ENCODE peak calls at places on chromosomes 12 and 14, in seven cellular contexts. Z is heart left ventricle; H is astrocyte; O is pancreas; U is effector memory CD4-positive, alpha-beta T cell; W is breast epithelium; E is cardiac muscle cell. B is an unnamed sample. For H3K4me1 and H3K36me3, the result is how much of the 10 kb centered on the place peaks cover.

GRCh38 chr12:34402899-34403705 is 380.8 kb downstream of the ALG10 start:
- DNase-seq in Z (peak), H (no peak), O (peak), U (no peak), W (peak), E (no peak), B (peak)

GRCh38 chr14:31059152-31059924 is 33.2 kb upstream of the STRN3 start:
- DNase-seq in Z (peak), H (peak), O (peak), U (no peak), W (no peak), E (peak), B (peak)

GRCh38 chr12:120468271-120468845 is 1.2 kb downstream of the SRSF9 start:
- DNase-seq in Z (no peak), H (peak), O (peak), U (no peak), W (no peak), E (peak), B (peak)

GRCh38 chr12:128623748-128624147 is 200.0 kb downstream of the SLC15A4 start:
- DNase-seq in Z (no peak), H (no peak), O (no peak), U (no peak), W (no peak), E (no peak), B (no peak)

GRCh38 chr12:128810182-128811127 is 13.3 kb downstream of the SLC15A4 start:
- DNase-seq in Z (peak), H (no peak), O (no peak), U (no peak), W (no peak), E (no peak), B (peak)

GRCh38 chr12:42094277-42094676 is 50.4 kb downstream of the GXYLT1 start:
- DNase-seq in Z (no peak), H (peak), O (no peak), U (peak), W (no peak), E (peak), B (no peak)

GRCh38 chr12:90543393-90543792 is 411.6 kb downstream of the CCER1 start:
- DNase-seq in Z (no peak), H (peak), O (no peak), U (no peak), W (no peak), E (peak), B (no peak)

GRCh38 chr12:96720363-96720705 is 186.7 kb upstream of the NEDD1 start:
- DNase-seq in Z (no peak), H (no peak), O (peak), U (no peak), W (no peak), E (peak), B (no peak)

GRCh38 chr14:105056303-105056831 is 8.9 kb downstream of the GPR132 start:
- DNase-seq in Z (no peak), H (no peak), O (no peak), U (no peak), W (no peak), E (no peak), B (no peak)

DNA sequence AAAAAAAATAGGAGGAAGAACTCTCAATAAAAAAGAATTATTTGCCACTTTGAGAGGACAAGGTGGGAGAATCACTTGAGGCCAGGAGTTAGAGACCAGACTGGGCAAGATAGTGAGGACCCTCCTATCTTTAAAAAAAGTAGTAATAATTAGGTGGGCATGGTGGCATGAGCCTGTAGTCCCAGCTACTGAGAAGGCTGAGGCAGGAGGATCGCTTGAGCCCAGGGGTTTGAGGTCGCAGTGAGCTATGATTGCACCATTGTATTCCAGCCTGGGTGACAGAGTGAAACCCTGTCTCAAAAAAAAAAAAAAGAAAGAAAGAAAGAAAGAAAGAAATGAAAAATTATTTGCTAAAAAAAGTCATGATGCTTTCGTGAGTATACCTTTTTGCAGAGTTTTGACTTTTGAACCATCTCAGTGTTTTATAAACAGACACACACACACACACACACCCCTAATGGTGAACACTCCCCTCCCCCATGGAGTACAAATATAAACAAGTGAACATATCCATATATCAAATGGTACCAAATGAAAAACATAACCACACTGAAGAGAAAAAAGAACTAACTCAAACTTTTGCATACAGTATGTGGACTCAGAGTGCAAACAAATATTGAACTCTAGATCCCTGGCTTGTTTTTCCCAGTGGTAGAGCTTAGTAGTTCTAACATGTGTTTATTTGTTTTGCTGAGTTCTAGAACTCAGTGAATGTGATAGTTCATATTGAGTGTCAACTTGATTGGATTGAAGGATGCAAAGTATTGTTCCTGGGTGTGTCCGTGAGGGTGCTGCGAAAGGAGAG is 27.7 kb upstream of the DNM1L start:
- DNase-seq in Z (no peak), H (no peak), O (no peak), U (no peak), W (no peak), E (no peak), B (no peak)
- H3K27ac ChIP-seq in Z (no peak), H (no peak), O (no peak), U (no peak), W (no peak), E (no peak), B (no peak)

GRCh38 chr12:168763-169525 is 45.0 kb downstream of the SLC6A12 start:
- DNase-seq in Z (no peak), H (peak), O (no peak), U (no peak), W (no peak), E (peak), B (no peak)

GRCh38 chr12:169528-170360 is 44.2 kb downstream of the SLC6A12 start:
- DNase-seq in Z (peak), H (no peak), O (no peak), U (no peak), W (no peak), E (no peak), B (no peak)

GRCh38 chr12:171276-171675 is 42.7 kb downstream of the SLC6A12 start:
- DNase-seq in Z (no peak), H (no peak), O (no peak), U (no peak), W (no peak), E (no peak), B (no peak)

GRCh38 chr12:171743-172705 is 41.9 kb downstream of the SLC6A12 start:
- DNase-seq in Z (no peak), H (no peak), O (no peak), U (no peak), W (no peak), E (no peak), B (no peak)

DNA sequence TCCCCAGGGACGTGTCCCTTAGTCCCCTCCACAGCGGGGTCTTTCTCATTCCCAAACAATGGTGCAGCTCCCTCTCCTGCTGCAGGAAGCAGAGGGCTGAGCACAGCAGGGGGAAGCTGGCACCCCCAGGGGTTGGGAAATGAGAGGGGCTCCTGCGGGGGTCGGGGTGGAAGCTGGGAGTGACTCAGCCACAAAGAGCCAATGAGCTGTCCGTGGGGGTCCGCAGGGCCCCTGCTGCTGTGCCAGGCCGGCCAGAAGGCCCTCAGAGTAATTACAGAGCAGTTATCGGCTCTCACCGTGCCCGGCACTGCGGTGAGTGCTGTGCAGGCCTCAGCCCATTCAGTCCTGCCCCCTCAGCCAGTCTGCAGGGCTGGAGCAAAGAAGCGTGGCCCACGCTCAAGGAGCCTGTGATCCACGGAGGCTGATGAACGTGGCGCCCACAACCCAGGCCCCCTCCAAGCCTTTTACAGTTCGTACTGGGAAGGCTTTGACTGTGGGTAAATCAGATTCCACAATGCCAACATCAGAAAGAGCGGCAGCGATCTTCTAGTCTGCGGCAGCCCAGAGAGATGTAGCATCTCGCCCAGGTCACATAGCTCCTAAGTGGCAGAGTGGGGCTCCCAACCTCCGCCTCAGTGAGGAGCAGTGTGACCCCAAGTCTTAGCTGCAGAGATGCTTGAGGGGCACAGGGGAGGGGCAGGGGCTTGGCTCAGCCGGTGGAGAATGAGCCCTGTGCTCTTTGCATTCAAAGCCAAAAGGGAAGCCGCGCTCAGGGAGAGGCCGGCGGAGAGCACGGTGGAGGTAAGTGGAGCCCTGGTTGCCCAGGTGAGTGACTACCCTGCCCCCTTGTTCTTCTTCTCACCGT is 43.4 kb downstream of the SLC6A12 start:
- DNase-seq in Z (no peak), H (no peak), O (no peak), U (no peak), W (no peak), E (no peak), B (no peak)
- H3K4me1 ChIP-seq in Z (half or more), H (under half), O (under half), U (under half), W (under half), E (under half), B (under half)

GRCh38 chr12:76863811-76864210 is 15.0 kb downstream of the CSRP2 start:
- DNase-seq in Z (no peak), H (no peak), O (no peak), U (no peak), W (no peak), E (no peak), B (no peak)
- H3K36me3 ChIP-seq in Z (under half), H (under half), O (under half), U (under half), W (under half), E (under half), B (under half)

GRCh38 chr14:23555533-23555881 is 564 bp upstream of the THTPA start:
- DNase-seq in Z (no peak), H (no peak), O (no peak), U (no peak), W (no peak), E (no peak), B (no peak)
- H3K27ac ChIP-seq in Z (peak), H (peak), O (peak), U (peak), W (peak), E (peak), B (no peak)

GRCh38 chr12:80676856-80677255 is 30.6 kb upstream of the MYF6 start:
- DNase-seq in Z (no peak), H (no peak), O (no peak), U (no peak), W (no peak), E (no peak), B (no peak)

GRCh38 chr12:80677994-80678393 is 29.4 kb upstream of the MYF6 start:
- DNase-seq in Z (no peak), H (no peak), O (no peak), U (no peak), W (no peak), E (no peak), B (no peak)

GRCh38 chr12:80681287-80681686 is 26.1 kb upstream of the MYF6 start:
- DNase-seq in Z (no peak), H (no peak), O (no peak), U (no peak), W (no peak), E (no peak), B (no peak)

GRCh38 chr12:80681786-80682185 is 25.6 kb upstream of the MYF6 start:
- DNase-seq in Z (no peak), H (no peak), O (no peak), U (no peak), W (no peak), E (no peak), B (no peak)

GRCh38 chr12:80679346-80680131 is 27.9 kb upstream of the MYF6 start:
- DNase-seq in Z (no peak), H (no peak), O (no peak), U (no peak), W (no peak), E (no peak), B (no peak)
- H3K4me1 ChIP-seq in Z (under half), H (under half), O (under half), U (under half), W (under half), E (under half), B (under half)

DNA sequence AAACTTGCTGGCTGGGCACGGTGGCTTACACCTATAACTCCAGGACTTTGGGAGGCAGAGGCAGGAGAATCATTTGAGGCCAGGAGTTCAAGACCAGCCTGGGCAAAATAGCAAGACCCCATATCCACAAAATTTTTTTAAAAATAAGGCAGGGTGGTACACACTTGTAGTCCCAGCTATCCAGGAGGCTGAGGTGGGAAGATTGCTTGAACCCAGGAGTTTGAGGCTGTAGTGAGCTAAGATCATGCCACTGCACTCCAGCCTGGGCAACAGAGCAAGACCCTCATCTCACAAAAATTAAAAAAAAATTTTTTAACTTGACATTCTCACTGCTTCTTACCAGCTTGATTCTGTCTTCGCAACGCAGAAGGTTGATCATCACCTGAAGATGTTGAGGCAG is 39.5 kb downstream of the SSH1 start:
- DNase-seq in Z (no peak), H (no peak), O (no peak), U (no peak), W (no peak), E (no peak), B (no peak)
- H3K36me3 ChIP-seq in Z (half or more), H (half or more), O (under half), U (under half), W (under half), E (under half), B (under half)

GRCh38 chr14:61997146-61997545 is 234.9 kb downstream of the SNAPC1 start:
- DNase-seq in Z (no peak), H (no peak), O (no peak), U (no peak), W (no peak), E (no peak), B (no peak)
- H3K27ac ChIP-seq in Z (no peak), H (no peak), O (no peak), U (no peak), W (no peak), E (no peak), B (no peak)

GRCh38 chr14:64723691-64724577 is 19.7 kb downstream of the PLEKHG3 start:
- DNase-seq in Z (no peak), H (no peak), O (no peak), U (peak), W (no peak), E (no peak), B (peak)
- H3K4me1 ChIP-seq in Z (half or more), H (half or more), O (half or more), U (half or more), W (under half), E (under half), B (under half)

GRCh38 chr12:76311796-76312195 is 36.4 kb downstream of the BBS10 start:
- DNase-seq in Z (no peak), H (peak), O (no peak), U (no peak), W (no peak), E (peak), B (no peak)
- H3K36me3 ChIP-seq in Z (under half), H (under half), O (under half), U (under half), W (under half), E (under half), B (under half)

DNA sequence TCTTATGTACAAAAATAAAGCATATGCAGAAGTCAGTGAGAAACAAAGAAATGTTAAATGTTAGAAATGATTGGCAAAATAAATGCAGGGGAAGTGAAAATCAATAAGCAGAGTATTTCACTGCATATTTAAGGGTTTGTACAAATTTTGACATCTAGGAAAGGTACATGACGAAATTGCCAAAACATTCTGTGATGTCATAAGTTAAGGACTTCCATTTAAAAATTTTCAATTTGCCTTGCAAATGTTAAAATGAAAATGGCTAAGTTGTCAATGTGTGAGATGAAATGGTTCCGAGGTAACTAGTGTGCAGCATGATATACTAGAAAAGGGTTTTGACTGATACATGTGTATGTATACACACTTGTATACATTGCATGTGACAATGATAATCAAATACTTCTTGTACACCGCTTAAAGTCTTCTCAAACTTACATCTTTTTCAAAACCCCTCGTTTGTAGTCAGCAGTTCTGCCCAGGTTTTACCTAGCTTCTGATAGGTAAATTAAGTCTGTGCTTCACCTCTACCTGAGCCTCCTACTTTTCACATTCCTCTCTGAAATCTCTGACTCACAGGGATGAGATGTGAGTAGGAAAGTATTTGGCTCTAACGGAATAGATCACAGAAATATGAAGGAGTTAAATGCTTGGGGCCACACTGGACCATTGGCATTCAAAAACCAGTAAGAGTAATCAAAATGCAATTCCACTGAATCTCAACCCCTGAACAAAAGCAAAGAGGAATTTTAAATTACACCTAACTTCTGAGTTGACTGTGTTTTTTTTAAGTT is 442.4 kb upstream of the FOXG1 start:
- DNase-seq in Z (no peak), H (peak), O (no peak), U (no peak), W (no peak), E (no peak), B (no peak)
- H3K27ac ChIP-seq in Z (no peak), H (no peak), O (no peak), U (no peak), W (no peak), E (no peak), B (no peak)

B was measured in aorta.